ENCODE peak calls at places on chromosome 1, in nine cellular contexts. One of them, this sample, is unnamed.

GRCh38 chr1:163440090-163440489 is 118.3 kb downstream of the NUF2 start:
- DNase-seq in LHCN-M2: no peak
- DNase-seq in pons: no peak
- DNase-seq in HT1080: no peak
- DNase-seq in ELR: no peak
- DNase-seq in glutamatergic neuron: no peak
- DNase-seq in kidney tubule cell: no peak
- DNase-seq in amygdala: no peak
- DNase-seq in NCI-H1092 treated with DMSO at 0.1 percent for 48 hours: peak
- DNase-seq in this sample: no peak

GRCh38 chr1:152768847-152769533 is 6.0 kb upstream of the LCE1F start:
- DNase-seq in LHCN-M2: no peak
- DNase-seq in pons: no peak
- DNase-seq in HT1080: peak
- DNase-seq in ELR: peak
- DNase-seq in glutamatergic neuron: no peak
- DNase-seq in kidney tubule cell: no peak
- DNase-seq in amygdala: no peak
- DNase-seq in NCI-H1092 treated with DMSO at 0.1 percent for 48 hours: no peak
- DNase-seq in this sample: no peak

GRCh38 chr1:247332215-247332900 is 691 bp upstream of the ZNF496 start:
- DNase-seq in LHCN-M2: peak
- DNase-seq in pons: no peak
- DNase-seq in HT1080: no peak
- DNase-seq in ELR: peak
- DNase-seq in glutamatergic neuron: peak
- DNase-seq in kidney tubule cell: peak
- DNase-seq in amygdala: no peak
- DNase-seq in NCI-H1092 treated with DMSO at 0.1 percent for 48 hours: peak
- DNase-seq in this sample: peak

GRCh38 chr1:28756846-28757245 is 20.1 kb downstream of the YTHDF2 start:
- DNase-seq in LHCN-M2: no peak
- DNase-seq in pons: no peak
- DNase-seq in HT1080: no peak
- DNase-seq in ELR: peak
- DNase-seq in glutamatergic neuron: no peak
- DNase-seq in kidney tubule cell: no peak
- DNase-seq in amygdala: no peak
- DNase-seq in NCI-H1092 treated with DMSO at 0.1 percent for 48 hours: no peak
- DNase-seq in this sample: no peak

GRCh38 chr1:109252893-109253802 is 3.8 kb downstream of the CELSR2 start:
- DNase-seq in LHCN-M2: no peak
- DNase-seq in pons: peak
- DNase-seq in HT1080: no peak
- DNase-seq in ELR: no peak
- DNase-seq in glutamatergic neuron: peak
- DNase-seq in kidney tubule cell: peak
- DNase-seq in amygdala: peak
- DNase-seq in NCI-H1092 treated with DMSO at 0.1 percent for 48 hours: peak
- DNase-seq in this sample: peak

GRCh38 chr1:171397851-171398469 is 84.0 kb downstream of the FMO4 start:
- DNase-seq in LHCN-M2: no peak
- DNase-seq in pons: no peak
- DNase-seq in HT1080: no peak
- DNase-seq in ELR: no peak
- DNase-seq in glutamatergic neuron: no peak
- DNase-seq in kidney tubule cell: no peak
- DNase-seq in amygdala: no peak
- DNase-seq in NCI-H1092 treated with DMSO at 0.1 percent for 48 hours: no peak
- DNase-seq in this sample: no peak

GRCh38 chr1:183244466-183244865 is 58.4 kb downstream of the LAMC2 start:
- DNase-seq in LHCN-M2: peak
- DNase-seq in pons: no peak
- DNase-seq in HT1080: no peak
- DNase-seq in ELR: no peak
- DNase-seq in glutamatergic neuron: no peak
- DNase-seq in kidney tubule cell: no peak
- DNase-seq in amygdala: no peak
- DNase-seq in NCI-H1092 treated with DMSO at 0.1 percent for 48 hours: no peak
- DNase-seq in this sample: no peak

GRCh38 chr1:29826646-29827045 is 590.3 kb downstream of the PTPRU start:
- DNase-seq in LHCN-M2: no peak
- DNase-seq in pons: no peak
- DNase-seq in HT1080: no peak
- DNase-seq in ELR: no peak
- DNase-seq in glutamatergic neuron: no peak
- DNase-seq in kidney tubule cell: no peak
- DNase-seq in amygdala: no peak
- DNase-seq in NCI-H1092 treated with DMSO at 0.1 percent for 48 hours: no peak
- DNase-seq in this sample: no peak

GRCh38 chr1:160550572-160551034 is 27.5 kb upstream of the SLAMF6 start:
- DNase-seq in LHCN-M2: no peak
- DNase-seq in pons: no peak
- DNase-seq in HT1080: no peak
- DNase-seq in ELR: peak
- DNase-seq in glutamatergic neuron: no peak
- DNase-seq in kidney tubule cell: no peak
- DNase-seq in amygdala: no peak
- DNase-seq in NCI-H1092 treated with DMSO at 0.1 percent for 48 hours: no peak
- DNase-seq in this sample: no peak

This sample was measured in Daoy.